ENCODE peak calls at places on chromosomes 1 and 21, in four cellular contexts. One of them, this sample, is unnamed.

GRCh38 chr1:206961668-206962067 is 8.6 kb downstream of the FCAMR start:
- DNase-seq in coronary artery: no peak
- DNase-seq in endodermal cell: no peak
- DNase-seq in choroid plexus epithelial cell: no peak
- DNase-seq in this sample: no peak

GRCh38 chr21:42220138-42220701 is 1.3 kb downstream of the ABCG1 start:
- DNase-seq in endodermal cell: peak
- DNase-seq in coronary artery: no peak
- DNase-seq in choroid plexus epithelial cell: peak
- DNase-seq in this sample: peak

GRCh38 chr1:15062479-15063099 is 91.0 kb upstream of the TMEM51 start:
- DNase-seq in endodermal cell: peak
- DNase-seq in coronary artery: no peak
- DNase-seq in choroid plexus epithelial cell: no peak
- DNase-seq in this sample: no peak

GRCh38 chr1:89943846-89944781 is 50.8 kb upstream of the ZNF326 start:
- DNase-seq in choroid plexus epithelial cell: no peak
- DNase-seq in endodermal cell: no peak
- DNase-seq in coronary artery: no peak
- DNase-seq in this sample: no peak

GRCh38 chr1:58013237-58013636 is 533.3 kb downstream of the OMA1 start:
- DNase-seq in choroid plexus epithelial cell: no peak
- DNase-seq in coronary artery: no peak
- DNase-seq in endodermal cell: peak
- DNase-seq in this sample: no peak

GRCh38 chr1:24694380-24694843 is 50.8 kb upstream of the CLIC4 start:
- DNase-seq in endodermal cell: no peak
- DNase-seq in coronary artery: no peak
- DNase-seq in choroid plexus epithelial cell: peak
- DNase-seq in this sample: peak

GRCh38 chr1:114315601-114316000 is 161.9 kb upstream of the SYT6 start:
- DNase-seq in choroid plexus epithelial cell: peak
- DNase-seq in coronary artery: no peak
- DNase-seq in endodermal cell: no peak
- DNase-seq in this sample: peak

GRCh38 chr1:84940481-84940880 is 47.5 kb upstream of the LPAR3 start:
- DNase-seq in coronary artery: no peak
- DNase-seq in endodermal cell: no peak
- DNase-seq in choroid plexus epithelial cell: no peak
- DNase-seq in this sample: no peak

GRCh38 chr21:16085436-16085835 is 355.7 kb downstream of the USP25 start:
- DNase-seq in choroid plexus epithelial cell: no peak
- DNase-seq in endodermal cell: no peak
- DNase-seq in coronary artery: no peak
- DNase-seq in this sample: peak

GRCh38 chr1:68221971-68222355 is 10.4 kb downstream of the WLS start:
- DNase-seq in endodermal cell: no peak
- DNase-seq in coronary artery: no peak
- DNase-seq in choroid plexus epithelial cell: peak
- DNase-seq in this sample: peak

GRCh38 chr1:117599822-117600221 is 6.0 kb upstream of the TENT5C start:
- DNase-seq in endodermal cell: no peak
- DNase-seq in coronary artery: peak
- DNase-seq in choroid plexus epithelial cell: no peak
- DNase-seq in this sample: no peak

GRCh38 chr21:46000731-46001641 is 19.4 kb downstream of the COL6A1 start:
- DNase-seq in endodermal cell: peak
- DNase-seq in coronary artery: peak
- DNase-seq in choroid plexus epithelial cell: no peak
- DNase-seq in this sample: peak

GRCh38 chr1:25820247-25821111 is 725 bp downstream of the MTFR1L start:
- DNase-seq in choroid plexus epithelial cell: peak
- DNase-seq in endodermal cell: peak
- DNase-seq in coronary artery: peak
- DNase-seq in this sample: peak

GRCh38 chr21:45513003-45513706 is 29.1 kb downstream of the SLC19A1 start:
- DNase-seq in endodermal cell: peak
- DNase-seq in choroid plexus epithelial cell: no peak
- DNase-seq in coronary artery: no peak
- DNase-seq in this sample: no peak

GRCh38 chr1:169795687-169796086 is 980 bp upstream of the METTL18 start:
- DNase-seq in choroid plexus epithelial cell: no peak
- DNase-seq in endodermal cell: no peak
- DNase-seq in coronary artery: no peak
- DNase-seq in this sample: peak

GRCh38 chr1:223503348-223503747 is 110.1 kb downstream of the CCDC185 start:
- DNase-seq in choroid plexus epithelial cell: no peak
- DNase-seq in endodermal cell: no peak
- DNase-seq in coronary artery: no peak
- DNase-seq in this sample: no peak

GRCh38 chr1:84947536-84948410 is 49.1 kb downstream of the MCOLN2 start:
- DNase-seq in endodermal cell: peak
- DNase-seq in coronary artery: no peak
- DNase-seq in choroid plexus epithelial cell: no peak
- DNase-seq in this sample: no peak

GRCh38 chr1:171292799-171293198 is 21.2 kb upstream of the FMO4 start:
- DNase-seq in choroid plexus epithelial cell: no peak
- DNase-seq in endodermal cell: no peak
- DNase-seq in coronary artery: no peak
- DNase-seq in this sample: peak

GRCh38 chr1:207619833-207620572 is 24.9 kb upstream of the CR1L start:
- DNase-seq in endodermal cell: peak
- DNase-seq in coronary artery: no peak
- DNase-seq in choroid plexus epithelial cell: peak
- DNase-seq in this sample: peak

GRCh38 chr21:15774590-15774989 is 44.8 kb downstream of the USP25 start:
- DNase-seq in coronary artery: no peak
- DNase-seq in endodermal cell: no peak
- DNase-seq in choroid plexus epithelial cell: peak
- DNase-seq in this sample: peak

GRCh38 chr1:161946071-161946987 is 77.3 kb downstream of the OLFML2B start:
- DNase-seq in coronary artery: no peak
- DNase-seq in choroid plexus epithelial cell: peak
- DNase-seq in endodermal cell: peak
- DNase-seq in this sample: peak

GRCh38 chr21:45264919-45265515 is 22.7 kb downstream of the POFUT2 start:
- DNase-seq in choroid plexus epithelial cell: no peak
- DNase-seq in coronary artery: peak
- DNase-seq in endodermal cell: peak
- DNase-seq in this sample: no peak

GRCh38 chr21:29473808-29474207 is 175.1 kb downstream of the BACH1 start:
- DNase-seq in endodermal cell: no peak
- DNase-seq in choroid plexus epithelial cell: no peak
- DNase-seq in coronary artery: no peak
- DNase-seq in this sample: no peak

GRCh38 chr1:183180634-183181056 is 5.4 kb upstream of the LAMC2 start:
- DNase-seq in choroid plexus epithelial cell: peak
- DNase-seq in endodermal cell: no peak
- DNase-seq in coronary artery: peak
- DNase-seq in this sample: peak

GRCh38 chr1:239805888-239806772 is 285.6 kb upstream of the FMN2 start:
- DNase-seq in choroid plexus epithelial cell: peak
- DNase-seq in endodermal cell: no peak
- DNase-seq in coronary artery: no peak
- DNase-seq in this sample: no peak

GRCh38 chr1:201324821-201325677 is 41.7 kb downstream of the PKP1 start:
- DNase-seq in endodermal cell: no peak
- DNase-seq in coronary artery: no peak
- DNase-seq in choroid plexus epithelial cell: no peak
- DNase-seq in this sample: no peak

DNA sequence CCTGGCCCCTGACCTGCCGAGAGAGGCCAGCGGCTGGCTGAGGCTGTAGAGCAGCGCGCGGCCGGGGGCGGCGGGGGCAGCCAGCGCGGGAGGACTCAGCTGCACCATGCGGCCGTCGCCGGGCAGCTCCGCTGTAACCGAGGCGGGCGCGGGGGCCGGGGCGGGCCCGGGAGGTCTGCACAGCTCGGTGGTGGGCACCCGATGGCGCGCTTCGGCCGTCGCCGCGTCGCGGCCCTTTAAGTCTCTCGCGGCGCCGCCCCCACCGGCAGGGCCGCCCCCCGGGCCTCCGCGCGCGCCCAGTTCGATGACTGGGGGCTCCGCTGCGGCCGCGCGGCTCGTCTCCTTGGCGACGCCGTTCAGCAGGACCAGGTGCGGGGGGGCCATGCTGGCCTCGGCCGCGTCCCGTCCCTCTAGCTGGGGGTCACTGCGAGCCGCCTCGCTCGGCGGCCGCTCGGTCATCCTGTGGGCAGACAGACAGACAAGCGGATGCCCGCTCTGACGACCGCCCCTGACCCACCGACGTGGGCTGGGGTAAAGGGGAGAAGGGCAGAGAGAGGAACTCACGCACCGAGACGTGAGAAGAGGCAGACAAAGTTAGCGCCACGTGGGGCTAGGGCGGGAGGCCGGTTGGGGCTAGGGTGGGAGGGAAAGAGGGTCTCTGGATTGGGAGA is 6.5 kb downstream of the TAL1 start:
- DNase-seq in coronary artery: no peak
- DNase-seq in endodermal cell: peak
- DNase-seq in choroid plexus epithelial cell: no peak
- DNase-seq in this sample: no peak
- H3K4me3 ChIP-seq in coronary artery: peak
- H3K4me3 ChIP-seq in endodermal cell: peak
- H3K4me3 ChIP-seq in choroid plexus epithelial cell: no peak
- H3K4me3 ChIP-seq in this sample: no peak

DNA sequence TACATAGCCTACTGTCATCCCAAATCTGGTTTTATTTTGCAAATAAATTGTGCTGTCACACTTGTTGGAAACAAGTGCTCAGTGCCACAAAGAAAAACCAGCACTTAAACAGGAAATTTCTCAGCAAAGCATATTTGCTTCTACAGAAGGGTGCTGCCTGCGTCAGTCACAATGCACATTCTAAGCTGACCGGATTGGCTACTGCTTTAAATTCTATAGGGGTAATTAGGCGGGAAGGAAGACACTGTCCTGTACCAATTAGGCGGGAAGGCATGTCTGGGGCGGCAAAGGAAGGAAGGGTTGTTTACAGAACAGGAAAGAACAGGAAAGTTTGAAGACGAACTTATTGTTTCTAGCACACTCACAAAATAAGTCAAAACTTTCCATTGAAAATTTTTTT is 2.8 kb downstream of the IFI16 start:
- DNase-seq in choroid plexus epithelial cell: no peak
- DNase-seq in endodermal cell: no peak
- DNase-seq in coronary artery: no peak
- DNase-seq in this sample: peak
- H3K4me3 ChIP-seq in choroid plexus epithelial cell: peak
- H3K4me3 ChIP-seq in endodermal cell: no peak
- H3K4me3 ChIP-seq in coronary artery: peak
- H3K4me3 ChIP-seq in this sample: peak

GRCh38 chr1:156455362-156455761 is 45.2 kb downstream of the MEF2D start:
- DNase-seq in endodermal cell: no peak
- DNase-seq in choroid plexus epithelial cell: no peak
- DNase-seq in coronary artery: no peak
- DNase-seq in this sample: no peak
- H3K4me3 ChIP-seq in endodermal cell: no peak
- H3K4me3 ChIP-seq in choroid plexus epithelial cell: no peak
- H3K4me3 ChIP-seq in coronary artery: no peak
- H3K4me3 ChIP-seq in this sample: no peak

GRCh38 chr1:168535536-168535935 is 8.3 kb downstream of the XCL2 start:
- DNase-seq in choroid plexus epithelial cell: no peak
- DNase-seq in endodermal cell: no peak
- DNase-seq in coronary artery: no peak
- DNase-seq in this sample: no peak
- H3K4me3 ChIP-seq in choroid plexus epithelial cell: no peak
- H3K4me3 ChIP-seq in endodermal cell: no peak
- H3K4me3 ChIP-seq in coronary artery: no peak
- H3K4me3 ChIP-seq in this sample: no peak

GRCh38 chr1:199040499-199040898 is 401.7 kb downstream of the PTPRC start:
- DNase-seq in endodermal cell: no peak
- DNase-seq in coronary artery: no peak
- DNase-seq in choroid plexus epithelial cell: no peak
- DNase-seq in this sample: no peak
- H3K4me3 ChIP-seq in endodermal cell: no peak
- H3K4me3 ChIP-seq in coronary artery: no peak
- H3K4me3 ChIP-seq in choroid plexus epithelial cell: no peak
- H3K4me3 ChIP-seq in this sample: no peak

DNA sequence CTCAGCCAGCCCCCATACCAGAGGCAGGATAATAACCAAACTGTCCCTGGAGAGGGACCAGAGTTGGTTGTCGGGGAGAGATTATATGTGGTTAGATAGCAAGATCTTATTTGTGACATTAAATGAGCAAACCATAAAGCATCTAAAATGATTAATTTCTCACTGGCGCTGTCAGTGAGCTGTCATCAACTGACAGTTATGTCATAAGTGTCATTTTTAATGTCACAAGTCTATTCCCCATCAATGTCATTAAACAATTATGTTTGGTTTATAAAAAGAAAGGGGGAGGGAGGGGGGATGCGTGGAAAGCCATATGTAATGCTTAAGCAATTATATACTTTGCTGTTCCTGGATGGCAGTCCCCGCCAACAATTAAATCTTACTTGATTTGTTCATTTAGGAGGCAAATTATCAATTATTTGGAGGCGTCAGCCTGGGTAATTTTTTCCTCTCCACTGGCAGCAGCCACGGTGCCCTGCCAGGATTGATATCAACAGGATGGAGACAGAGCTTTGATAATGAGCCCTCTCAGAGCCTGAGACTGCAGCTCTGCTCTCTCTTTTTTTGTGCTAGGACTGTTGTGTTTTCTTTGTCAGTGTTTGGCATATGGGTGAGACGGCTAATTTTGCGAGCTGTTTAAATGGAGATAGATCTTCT is 333.6 kb upstream of the CAMK1G start:
- DNase-seq in endodermal cell: no peak
- DNase-seq in coronary artery: no peak
- DNase-seq in choroid plexus epithelial cell: no peak
- DNase-seq in this sample: no peak
- H3K4me3 ChIP-seq in endodermal cell: no peak
- H3K4me3 ChIP-seq in coronary artery: no peak
- H3K4me3 ChIP-seq in choroid plexus epithelial cell: no peak
- H3K4me3 ChIP-seq in this sample: no peak

GRCh38 chr1:159960721-159961381 is 6.8 kb upstream of the SLAMF9 start:
- DNase-seq in coronary artery: peak
- DNase-seq in endodermal cell: no peak
- DNase-seq in choroid plexus epithelial cell: peak
- DNase-seq in this sample: peak
- H3K4me3 ChIP-seq in coronary artery: peak
- H3K4me3 ChIP-seq in endodermal cell: no peak
- H3K4me3 ChIP-seq in choroid plexus epithelial cell: no peak
- H3K4me3 ChIP-seq in this sample: peak

This sample was measured in fibroblast of mammary gland.